ENCODE peak calls at places on chromosomes 2 and 18, in eight cellular contexts. D is breast epithelium; R is activated CD4-positive, alpha-beta memory T cell treated with anti-CD3 and anti-CD28 coated beads for 36 hours; N is T-helper 2 cell; Z is LoVo; Q is NCI-H446; K is DMS153; A is HuH-7.5. T is an unnamed sample.
A peak's percentile ranks its signal among the peaks of the same experiment; 100 is the strongest.

GRCh38 chr2:171347591-171348032 is 86.2 kb downstream of the METTL8 start:
- DNase-seq in D (no peak), Q (no peak), K (no peak), N (no peak), R (peak; percentile 39), A (no peak), Z (peak; percentile 65), T (no peak)

GRCh38 chr2:37350034-37350433 is 5.6 kb downstream of the QPCT start:
- DNase-seq in Z (peak; percentile 72), N (no peak), Q (no peak), R (no peak), D (no peak), A (peak; percentile 49), K (peak; percentile 83), T (no peak)

GRCh38 chr18:79385326-79385725 is 10.4 kb upstream of the NFATC1 start:
- DNase-seq in Q (no peak), R (no peak), N (no peak), Z (no peak), A (no peak), D (no peak), K (no peak), T (no peak)

GRCh38 chr18:35753306-35753910 is 171.9 kb downstream of the GALNT1 start:
- DNase-seq in A (no peak), N (no peak), D (no peak), Q (no peak), Z (no peak), R (no peak), K (no peak), T (no peak)

GRCh38 chr2:185381631-185382030 is 357.0 kb upstream of the FSIP2 start:
- DNase-seq in D (no peak), K (no peak), A (no peak), Q (no peak), R (no peak), Z (no peak), N (no peak), T (no peak)

GRCh38 chr2:81283081-81283480 is 978.5 kb upstream of the LRRTM1 start:
- DNase-seq in Z (no peak), Q (no peak), A (no peak), N (no peak), R (no peak), K (no peak), D (no peak), T (no peak)

GRCh38 chr2:237282568-237283128 is 131.3 kb downstream of the COL6A3 start:
- DNase-seq in D (no peak), N (no peak), R (no peak), Q (no peak), K (no peak), Z (no peak), A (no peak), T (no peak)

GRCh38 chr2:222952204-222952603 is 91.4 kb downstream of the ACSL3 start:
- DNase-seq in R (no peak), D (no peak), Z (no peak), A (no peak), Q (no peak), N (no peak), K (peak; percentile 72), T (no peak)

GRCh38 chr2:186639939-186640338 is 50.1 kb downstream of the ITGAV start:
- DNase-seq in D (no peak), K (no peak), Q (no peak), A (no peak), N (no peak), Z (no peak), R (peak; percentile 33), T (no peak)

GRCh38 chr18:63451774-63452173 is 25.0 kb upstream of the SERPINB5 start:
- DNase-seq in Q (no peak), A (no peak), K (no peak), R (no peak), Z (peak; percentile 57), D (no peak), N (no peak), T (no peak)

GRCh38 chr2:200523158-200523557 is 2.8 kb upstream of the SGO2 start:
- DNase-seq in R (no peak), Z (peak; percentile 14), A (no peak), D (no peak), N (no peak), Q (no peak), K (no peak), T (no peak)

GRCh38 chr2:54572636-54573531 is 116.8 kb downstream of the SPTBN1 start:
- DNase-seq in Z (peak; percentile 42), N (no peak), Q (no peak), R (peak; percentile 82), A (no peak), D (no peak), K (no peak), T (no peak)

GRCh38 chr2:68404901-68405799 is 40.1 kb downstream of the PLEK start:
- DNase-seq in Q (no peak), R (no peak), Z (no peak), D (no peak), A (no peak), K (no peak), N (no peak), T (no peak)

GRCh38 chr2:28155627-28156026 is 237.0 kb upstream of the FOSL2 start:
- DNase-seq in D (no peak), K (peak; percentile 14), R (no peak), A (no peak), Q (no peak), Z (no peak), N (no peak), T (no peak)

GRCh38 chr2:167653131-167653530 is 594.3 kb downstream of the STK39 start:
- DNase-seq in Z (no peak), K (no peak), Q (no peak), D (no peak), R (no peak), N (no peak), A (no peak), T (no peak)

GRCh38 chr2:7044253-7045250 is 127.3 kb downstream of the RNF144A start:
- DNase-seq in N (peak; percentile 41), A (peak; percentile 55), K (no peak), R (peak; percentile 71), Z (peak; percentile 60), D (peak; percentile 72), Q (peak; percentile 32), T (peak; percentile 48)

GRCh38 chr2:96120991-96121390 is 4.6 kb upstream of the ADRA2B start:
- DNase-seq in Z (no peak), N (no peak), R (no peak), D (no peak), K (no peak), Q (no peak), A (no peak), T (no peak)

GRCh38 chr18:31983020-31983419 is 35.6 kb upstream of the RNF125 start:
- DNase-seq in Z (no peak), R (no peak), Q (no peak), N (no peak), D (no peak), A (no peak), K (no peak), T (no peak)

GRCh38 chr18:46621871-46622270 is 35.1 kb downstream of the LOXHD1 start:
- DNase-seq in Q (no peak), Z (no peak), N (no peak), D (no peak), K (no peak), A (no peak), R (no peak), T (no peak)

GRCh38 chr2:166565501-166565900 is 71.5 kb upstream of the SCN7A start:
- DNase-seq in K (no peak), N (no peak), A (no peak), D (no peak), Q (no peak), R (no peak), Z (no peak), T (no peak)

GRCh38 chr2:74843371-74844298 is 9.7 kb downstream of the HK2 start:
- DNase-seq in Z (peak; percentile 51), A (no peak), R (peak; percentile 51), Q (no peak), K (no peak), N (no peak), D (no peak), T (no peak)

GRCh38 chr2:168583710-168584521 is 127.8 kb downstream of the CERS6 start:
- DNase-seq in Z (peak; percentile 30), D (no peak), R (no peak), A (no peak), K (peak; percentile 32), Q (peak; percentile 70), N (no peak), T (no peak)

GRCh38 chr2:14975401-14975800 is 342.9 kb downstream of the LRATD1 start:
- DNase-seq in N (no peak), Q (no peak), Z (no peak), D (no peak), R (no peak), K (no peak), A (no peak), T (no peak)

GRCh38 chr18:2135309-2135708 is 436.0 kb downstream of the METTL4 start:
- DNase-seq in N (no peak), R (no peak), A (no peak), Z (no peak), Q (no peak), K (no peak), D (no peak), T (no peak)

GRCh38 chr2:72942293-72942692 is 25.0 kb downstream of the EMX1 start:
- DNase-seq in D (no peak), Z (no peak), Q (no peak), K (no peak), R (no peak), N (no peak), A (no peak), T (no peak)

GRCh38 chr18:46019956-46020355 is 52.1 kb downstream of the PSTPIP2 start:
- DNase-seq in Q (no peak), K (no peak), Z (no peak), R (no peak), A (no peak), D (no peak), N (no peak), T (no peak)

GRCh38 chr2:207475546-207475945 is 54.2 kb upstream of the CREB1 start:
- DNase-seq in R (no peak), D (no peak), K (no peak), Q (no peak), A (no peak), Z (no peak), N (no peak), T (no peak)

GRCh38 chr2:88690591-88691338 is 708 bp upstream of the RPIA start:
- DNase-seq in Q (no peak), Z (peak; percentile 44), K (no peak), N (peak; percentile 13), R (peak; percentile 68), A (peak; percentile 22), D (peak; percentile 62), T (no peak)

GRCh38 chr2:228545041-228545440 is 363.6 kb upstream of the SPHKAP start:
- DNase-seq in Q (no peak), A (no peak), N (no peak), R (no peak), D (no peak), K (no peak), Z (no peak), T (no peak)